ENCODE peak calls at places on chromosome 2, in nine cellular contexts. V is neural progenitor cell; S is astrocyte; T is CD8-positive, alpha-beta T cell; N is effector memory CD4-positive, alpha-beta T cell; P is fibroblast of lung; G is neuronal stem cell; X is lung; D is right lobe of liver. B is an unnamed sample.

GRCh38 chr2:154433010-154433409 is 265.5 kb upstream of the KCNJ3 start:
- DNase-seq in D (no peak), V (no peak), X (no peak), N (no peak), T (no peak), P (no peak), G (no peak), S (no peak), B (no peak)

GRCh38 chr2:166841152-166841551 is 47.1 kb upstream of the XIRP2 start:
- DNase-seq in N (no peak), V (no peak), S (no peak), G (no peak), X (no peak), D (no peak), P (no peak), T (no peak), B (no peak)

GRCh38 chr2:215919624-215920243 is 93.6 kb downstream of the MREG start:
- DNase-seq in D (no peak), X (no peak), V (no peak), N (no peak), P (no peak), S (no peak), G (no peak), T (no peak), B (no peak)

GRCh38 chr2:197197808-197198409 is 112.7 kb downstream of the ANKRD44 start:
- DNase-seq in D (no peak), G (no peak), T (no peak), P (no peak), S (no peak), X (no peak), N (no peak), V (no peak), B (no peak)

GRCh38 chr2:145029885-145030284 is 510.0 kb upstream of the ZEB2 start:
- DNase-seq in P (no peak), V (no peak), T (no peak), N (no peak), S (no peak), G (no peak), X (no peak), D (no peak), B (no peak)

GRCh38 chr2:28390857-28391563 is 1.6 kb upstream of the FOSL2 start:
- DNase-seq in N (no peak), T (no peak), G (no peak), X (peak; percentile 77), S (no peak), D (peak; percentile 83), V (peak; percentile 79), P (peak; percentile 89), B (peak; percentile 91)

GRCh38 chr2:96832401-96832750 is 11.4 kb downstream of the ANKRD23 start:
- DNase-seq in X (no peak), N (no peak), D (no peak), T (no peak), S (no peak), G (no peak), P (no peak), V (no peak), B (no peak)

GRCh38 chr2:54176577-54176976 is 61.2 kb downstream of the ACYP2 start:
- DNase-seq in X (peak; percentile 53), N (no peak), P (peak; percentile 39), S (peak; percentile 14), T (no peak), G (no peak), D (no peak), V (no peak), B (peak; percentile 49)

GRCh38 chr2:158357699-158358098 is 98.9 kb downstream of the CCDC148 start:
- DNase-seq in D (no peak), V (no peak), G (no peak), S (no peak), X (no peak), T (no peak), P (no peak), N (no peak), B (no peak)

GRCh38 chr2:86050301-86050700 is 55.4 kb downstream of the POLR1A start:
- DNase-seq in S (no peak), G (no peak), N (no peak), D (no peak), T (peak; percentile 5), P (no peak), V (no peak), X (no peak), B (no peak)

GRCh38 chr2:227163445-227163997 is 484 bp downstream of the COL4A4 start:
- DNase-seq in X (no peak), T (no peak), S (no peak), V (peak; percentile 19), N (no peak), D (no peak), P (no peak), G (no peak), B (peak; percentile 20)

GRCh38 chr2:84946204-84947009 is 24.6 kb upstream of the KCMF1 start:
- DNase-seq in P (peak; percentile 89), D (no peak), G (no peak), V (no peak), S (peak; percentile 83), N (no peak), X (no peak), T (peak; percentile 53), B (peak; percentile 82)

GRCh38 chr2:118431188-118431562 is 342.9 kb downstream of the INSIG2 start:
- DNase-seq in G (no peak), X (no peak), T (no peak), V (no peak), N (no peak), P (peak; percentile 64), D (no peak), S (peak; percentile 59), B (no peak)

GRCh38 chr2:11784747-11785610 is 38.5 kb downstream of the LPIN1 start:
- DNase-seq in P (peak; percentile 52), T (peak; percentile 48), G (peak; percentile 48), V (peak; percentile 74), X (no peak), N (peak; percentile 28), S (peak; percentile 46), D (no peak), B (peak; percentile 65)

GRCh38 chr2:11777886-11778415 is 31.5 kb downstream of the LPIN1 start:
- DNase-seq in D (no peak), X (no peak), P (no peak), N (no peak), T (no peak), V (no peak), S (no peak), G (no peak), B (no peak)

GRCh38 chr2:11784310-11784709 is 37.9 kb downstream of the LPIN1 start:
- DNase-seq in V (no peak), D (no peak), S (no peak), P (no peak), G (no peak), N (no peak), X (no peak), T (no peak), B (no peak)

GRCh38 chr2:11778923-11779757 is 32.7 kb downstream of the LPIN1 start:
- DNase-seq in T (peak; percentile 90), N (peak; percentile 81), V (peak; percentile 88), X (peak; percentile 82), P (peak; percentile 43), S (no peak), D (peak; percentile 79), G (peak; percentile 65), B (peak; percentile 95)

GRCh38 chr2:11781624-11782023 is 35.2 kb downstream of the LPIN1 start:
- DNase-seq in X (no peak), N (no peak), V (no peak), S (no peak), T (no peak), G (no peak), P (no peak), D (no peak), B (no peak)
- H3K36me3 ChIP-seq in X (peaks cover 33% of the 10 kb centered on the region), N (peaks cover 73% of the 10 kb centered on the region), V (no peaks in the 10 kb centered on the region), S (peaks cover 38% of the 10 kb centered on the region), T (peaks cover 53% of the 10 kb centered on the region), G (peaks cover 49% of the 10 kb centered on the region), P (peaks cover 41% of the 10 kb centered on the region), D (no peaks in the 10 kb centered on the region), B (peaks cover 97% of the 10 kb centered on the region)

GRCh38 chr2:58767833-58768726 is 527.0 kb upstream of the FANCL start:
- DNase-seq in P (no peak), N (no peak), T (no peak), S (no peak), D (no peak), G (peak; percentile 29), V (peak; percentile 75), X (no peak), B (no peak)

GRCh38 chr2:58764321-58765099 is 523.4 kb upstream of the FANCL start:
- DNase-seq in V (no peak), X (no peak), S (no peak), D (no peak), N (no peak), T (no peak), P (no peak), G (no peak), B (no peak)

DNA sequence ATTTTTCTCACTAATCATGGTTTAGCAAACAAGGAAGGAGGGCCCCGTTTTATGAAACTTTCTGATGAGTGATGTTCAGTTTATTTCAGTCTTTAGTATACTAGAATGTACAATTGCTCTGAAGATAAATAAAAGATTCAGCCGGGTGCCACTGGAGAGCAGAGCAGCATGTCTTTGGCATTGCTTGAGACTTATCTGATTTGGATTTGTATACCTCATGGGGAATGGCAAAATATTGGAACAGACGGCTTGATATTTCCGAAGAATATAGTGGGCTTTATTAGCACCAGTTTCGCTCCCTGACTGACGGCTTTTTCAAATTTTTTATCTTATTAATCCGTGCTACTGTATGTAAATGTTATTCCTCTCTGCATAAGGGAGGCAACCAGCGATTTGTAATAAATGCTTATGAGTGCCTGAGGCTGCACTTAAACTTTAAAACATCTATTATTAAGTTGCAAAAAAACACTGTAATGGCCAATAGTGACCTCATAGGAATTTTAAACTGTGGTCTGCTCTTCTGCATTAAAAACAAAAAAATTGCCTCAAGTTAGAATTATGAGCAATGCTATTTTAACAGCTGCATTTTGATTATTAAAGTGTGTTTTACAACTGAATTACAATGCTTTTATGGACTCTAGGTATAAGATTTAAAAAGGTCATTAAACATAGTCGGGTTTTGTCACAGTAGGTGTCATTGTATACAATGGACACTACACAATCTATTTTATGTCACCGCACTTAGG is 528.5 kb upstream of the FANCL start:
- DNase-seq in G (no peak), N (no peak), S (no peak), X (no peak), T (no peak), D (no peak), P (no peak), V (no peak), B (no peak)
- H3K4me3 ChIP-seq in G (no peak overlapping the region), N (no peak overlapping the region), S (no peak overlapping the region), X (no peak overlapping the region), T (no peak overlapping the region), D (no peak overlapping the region), P (no peak overlapping the region), V (no peak overlapping the region), B (no peak overlapping the region)

GRCh38 chr2:10915731-10916331 is 4.1 kb downstream of the KCNF1 start:
- DNase-seq in V (no peak), N (no peak), P (no peak), D (no peak), X (no peak), T (no peak), S (no peak), G (no peak), B (no peak)
- H3K27me3 ChIP-seq in V (peaks cover 86% of the 10 kb centered on the region), N (no peaks in the 10 kb centered on the region), P (peaks cover 6% of the 10 kb centered on the region), D (no peaks in the 10 kb centered on the region), X (peaks cover 9% of the 10 kb centered on the region), T (no peaks in the 10 kb centered on the region), S (peaks cover 3% of the 10 kb centered on the region), G (peaks cover 6% of the 10 kb centered on the region), B (no peaks in the 10 kb centered on the region)

GRCh38 chr2:230807686-230808085 is 57.1 kb upstream of the ITM2C start:
- DNase-seq in P (no peak), X (no peak), G (no peak), N (no peak), D (no peak), V (no peak), S (no peak), T (no peak), B (no peak)
- H3K36me3 ChIP-seq in P (peaks cover 6% of the 10 kb centered on the region), X (peaks cover 19% of the 10 kb centered on the region), G (peaks cover 6% of the 10 kb centered on the region), N (peaks cover 24% of the 10 kb centered on the region), D (no peaks in the 10 kb centered on the region), V (no peaks in the 10 kb centered on the region), S (peaks cover 25% of the 10 kb centered on the region), T (peaks cover 23% of the 10 kb centered on the region), B (peaks cover 49% of the 10 kb centered on the region)

B was measured in MG63.